ENCODE peak calls at places on chromosomes 7 and 10, in eight cellular contexts. Q is PC-9; Y is fibroblast of lung; C is CD8-positive, alpha-beta T cell; N is HL-60; Z is neural progenitor cell; R is tibial artery; A is choroid plexus epithelial cell. O is an unnamed sample.
A peak's percentile ranks its signal among the peaks of the same experiment; 100 is the strongest.

GRCh38 chr10:500876-501275 is 188.6 kb downstream of the DIP2C start:
- DNase-seq in Y (peak; percentile 68), A (peak; percentile 56), R (peak; percentile 59), C (no peak), N (no peak), Q (no peak), Z (no peak), O (peak; percentile 18)

GRCh38 chr10:37860494-37861190 is 3.2 kb upstream of the ZNF248 start:
- DNase-seq in Q (peak; percentile 77), R (no peak), Y (peak; percentile 68), A (peak; percentile 50), N (no peak), Z (no peak), C (no peak), O (no peak)

GRCh38 chr10:68192113-68192512 is 39.8 kb downstream of the ATOH7 start:
- DNase-seq in Z (no peak), C (no peak), R (no peak), Q (no peak), A (peak; percentile 11), N (no peak), Y (peak; percentile 18), O (no peak)

GRCh38 chr7:112306903-112307302 is 100.4 kb downstream of the ZNF277 start:
- DNase-seq in Z (peak; percentile 14), A (no peak), Y (no peak), Q (no peak), R (no peak), N (no peak), C (no peak), O (no peak)

GRCh38 chr7:36076073-36076472 is 77.0 kb upstream of the EEPD1 start:
- DNase-seq in A (no peak), Y (no peak), N (no peak), Z (no peak), R (no peak), Q (no peak), C (no peak), O (no peak)

GRCh38 chr7:108026647-108027046 is 23.7 kb upstream of the LAMB1 start:
- DNase-seq in R (no peak), Y (peak; percentile 48), C (no peak), N (no peak), A (peak; percentile 44), Z (no peak), Q (no peak), O (no peak)

GRCh38 chr7:45901566-45901965 is 13.3 kb downstream of the IGFBP1 start:
- DNase-seq in R (no peak), A (no peak), Y (no peak), Q (no peak), C (no peak), Z (no peak), N (no peak), O (no peak)

GRCh38 chr10:73773152-73773879 is 8.5 kb upstream of the CHCHD1 start:
- DNase-seq in A (peak; percentile 12), R (peak; percentile 69), Q (no peak), C (peak; percentile 22), N (no peak), Y (no peak), Z (no peak), O (no peak)

GRCh38 chr10:89147256-89147655 is 59.9 kb downstream of the CH25H start:
- DNase-seq in Q (no peak), C (no peak), A (peak; percentile 69), Z (no peak), R (no peak), Y (peak; percentile 93), N (no peak), O (no peak)

GRCh38 chr7:5284304-5285281 is 1.9 kb downstream of the SLC29A4 start:
- DNase-seq in R (no peak), Q (peak; percentile 52), A (peak; percentile 36), N (peak; percentile 49), Y (no peak), Z (peak; percentile 88), C (no peak), O (peak; percentile 45)

GRCh38 chr10:125605167-125605566 is 77.8 kb downstream of the TEX36 start:
- DNase-seq in Y (peak; percentile 54), N (no peak), R (no peak), Z (no peak), A (peak; percentile 4), Q (no peak), C (no peak), O (no peak)

GRCh38 chr10:125035588-125036298 is 93.8 kb downstream of the ZRANB1 start:
- DNase-seq in A (no peak), Q (no peak), C (no peak), R (no peak), N (no peak), Y (peak; percentile 31), Z (no peak), O (no peak)

GRCh38 chr7:74455933-74456332 is 2.2 kb downstream of the GTF2IRD1 start:
- DNase-seq in Z (no peak), N (no peak), A (peak; percentile 18), C (no peak), R (no peak), Q (no peak), Y (no peak), O (no peak)
- H3K4me3 ChIP-seq in Z (no peak overlapping the region), N (no peak overlapping the region), A (no peak overlapping the region), C (no peak overlapping the region), R (no peak overlapping the region), Q (no peak overlapping the region), Y (no peak overlapping the region), O (no peak overlapping the region)

GRCh38 chr7:231030-231857 is 38.9 kb downstream of the FAM20C start:
- DNase-seq in N (no peak), Z (no peak), R (no peak), Q (no peak), Y (peak; percentile 49), C (no peak), A (no peak), O (no peak)
- TF ChIP-seq CTCF in N (no peak), Z (peak; percentile 24), R (no peak), Q (peak; percentile 54), Y (peak; percentile 5), C (no peak), A (peak; percentile 55), O (no peak)

GRCh38 chr7:21354284-21354683 is 73.6 kb upstream of the SP4 start:
- DNase-seq in Z (no peak), Q (no peak), Y (no peak), R (no peak), C (no peak), A (no peak), N (no peak), O (no peak)

GRCh38 chr7:21355406-21355874 is 72.4 kb upstream of the SP4 start:
- DNase-seq in Q (peak; percentile 83), Y (no peak), N (peak; percentile 83), C (peak; percentile 20), Z (no peak), A (no peak), R (no peak), O (no peak)

GRCh38 chr7:21353388-21353780 is 74.5 kb upstream of the SP4 start:
- DNase-seq in N (no peak), C (no peak), Y (no peak), Z (no peak), Q (no peak), R (no peak), A (no peak), O (no peak)

GRCh38 chr7:21357146-21358097 is 70.5 kb upstream of the SP4 start:
- DNase-seq in R (no peak), N (peak; percentile 44), C (no peak), Z (no peak), Q (no peak), Y (no peak), A (no peak), O (no peak)

GRCh38 chr7:21352540-21353387 is 75.1 kb upstream of the SP4 start:
- DNase-seq in Q (no peak), Z (no peak), C (no peak), A (no peak), N (peak; percentile 42), R (no peak), Y (no peak), O (no peak)
- H3K4me3 ChIP-seq in Q (no peak overlapping the region), Z (no peak overlapping the region), C (peak overlapping the region; percentile 19), A (no peak overlapping the region), N (peak overlapping the region; percentile 21), R (no peak overlapping the region), Y (no peak overlapping the region), O (no peak overlapping the region)

GRCh38 chr7:2239242-2239641 is 2.8 kb downstream of the MRM2 start:
- DNase-seq in C (no peak), Q (no peak), Z (no peak), N (no peak), R (no peak), Y (no peak), A (no peak), O (no peak)

GRCh38 chr7:2244404-2244803 is 2.4 kb downstream of the NUDT1 start:
- DNase-seq in N (no peak), Z (no peak), A (no peak), Q (no peak), Y (no peak), C (no peak), R (no peak), O (no peak)

GRCh38 chr7:2242541-2243482 is 786 bp downstream of the NUDT1 start:
- DNase-seq in Q (peak; percentile 56), A (peak; percentile 30), N (peak; percentile 53), Z (peak; percentile 48), R (no peak), Y (peak; percentile 29), C (no peak), O (no peak)

GRCh38 chr7:2243483-2243840 is 1.4 kb downstream of the NUDT1 start:
- DNase-seq in Q (no peak), C (no peak), Z (no peak), Y (peak; percentile 17), N (no peak), A (no peak), R (no peak), O (no peak)

GRCh38 chr7:2241580-2242540 is at the start of the genes MRM2 and NUDT1:
- DNase-seq in Q (peak; percentile 83), Y (peak; percentile 68), R (peak; percentile 87), Z (peak; percentile 95), C (peak; percentile 66), N (peak; percentile 74), A (peak; percentile 71), O (peak; percentile 77)
- TF ChIP-seq CTCF in Q (no peak), Y (no peak), R (no peak), Z (no peak), C (no peak), N (no peak), A (no peak), O (no peak)

GRCh38 chr7:100434297-100435144 is 1.8 kb downstream of the PPP1R35 start:
- DNase-seq in Z (no peak), N (no peak), A (no peak), C (no peak), Q (no peak), Y (no peak), R (no peak), O (peak; percentile 10)
- H3K4me3 ChIP-seq in Z (peak overlapping the region; percentile 81), N (peak overlapping the region; percentile 82), A (peak overlapping the region; percentile 92), C (peak overlapping the region; percentile 90), Q (peak overlapping the region; percentile 87), Y (peak overlapping the region; percentile 58), R (peak overlapping the region; percentile 63), O (peak overlapping the region; percentile 82)

GRCh38 chr7:123771256-123771655 is 22.5 kb upstream of the WASL start:
- DNase-seq in C (no peak), Z (no peak), N (no peak), Q (no peak), Y (no peak), A (no peak), R (no peak), O (no peak)
- TF ChIP-seq CTCF in C (no peak), Z (no peak), N (no peak), Q (no peak), Y (no peak), A (no peak), R (no peak), O (no peak)

DNA sequence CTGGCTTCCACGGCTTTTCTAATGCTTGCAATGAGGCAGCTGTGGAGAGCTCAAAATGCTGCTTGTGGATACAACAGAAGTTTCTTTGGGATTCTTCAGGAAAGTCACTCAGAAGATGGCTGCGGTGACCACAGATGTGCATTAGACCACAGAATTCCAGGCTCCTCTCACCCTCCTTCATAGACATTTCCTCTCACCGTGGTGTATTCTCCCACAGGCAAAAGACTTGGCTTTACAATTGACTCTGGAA is 77.1 kb downstream of the CDCA7L start:
- DNase-seq in C (no peak), A (no peak), Z (no peak), N (no peak), R (no peak), Q (no peak), Y (peak; percentile 14), O (no peak)
- H3K4me3 ChIP-seq in C (no peak overlapping the region), A (no peak overlapping the region), Z (no peak overlapping the region), N (no peak overlapping the region), R (no peak overlapping the region), Q (no peak overlapping the region), Y (no peak overlapping the region), O (no peak overlapping the region)

O was measured in dorsolateral prefrontal cortex.